ENCODE peak calls at places on chromosomes 4 and X, in seven cellular contexts. M is Panc1, I is aorta, C is upper lobe of right lung, O is pancreas, G is left ventricle myocardium inferior, D is stomach. V is an unnamed sample. For H3K4me1, the result is how much of the 10 kb centered on the place peaks cover.

GRCh38 chr4:91233164-91233563 is 1070.6 kb upstream of the GRID2 start:
- DNase-seq in I (no peak), C (no peak), O (no peak), G (no peak), D (no peak), M (no peak), V (no peak)

GRCh38 chr4:139576219-139576618 is 20.2 kb upstream of the SETD7 start:
- DNase-seq in G (no peak), D (no peak), O (no peak), I (no peak), M (no peak), C (no peak), V (no peak)

GRCh38 chrX:20418379-20418778 is 151.7 kb upstream of the RPS6KA3 start:
- DNase-seq in O (no peak), C (no peak), I (no peak), D (no peak), G (no peak), M (no peak), V (no peak)

GRCh38 chr4:123786955-123787354 is 390.4 kb downstream of the SPRY1 start:
- DNase-seq in D (peak), G (peak), I (peak), M (no peak), C (no peak), O (no peak), V (peak)

GRCh38 chr4:183155450-183156184 is 56.6 kb downstream of the WWC2 start:
- DNase-seq in I (no peak), G (no peak), D (no peak), C (no peak), M (no peak), O (no peak), V (no peak)

GRCh38 chr4:158020734-158021346 is 152.0 kb downstream of the GASK1B start:
- DNase-seq in D (no peak), I (no peak), C (no peak), M (no peak), O (no peak), G (no peak), V (no peak)

GRCh38 chr4:19386786-19387185 is 864.9 kb upstream of the SLIT2 start:
- DNase-seq in O (no peak), I (no peak), D (no peak), G (no peak), C (no peak), M (no peak), V (no peak)

GRCh38 chr4:85591361-85592098 is 116.6 kb downstream of the ARHGAP24 start:
- DNase-seq in M (peak), G (no peak), C (no peak), D (no peak), I (no peak), O (no peak), V (no peak)

GRCh38 chrX:115679460-115679859 is 118.5 kb downstream of the PLS3 start:
- DNase-seq in D (no peak), M (no peak), O (no peak), I (no peak), C (no peak), G (no peak), V (no peak)

GRCh38 chr4:102151696-102152095 is 193.6 kb downstream of the SLC39A8 start:
- DNase-seq in I (no peak), M (no peak), D (no peak), G (no peak), C (no peak), O (no peak), V (no peak)

GRCh38 chr4:137825505-137825904 is 293.2 kb upstream of the PCDH18 start:
- DNase-seq in M (no peak), I (no peak), O (no peak), D (no peak), G (no peak), C (no peak), V (no peak)

GRCh38 chrX:149045645-149046210 is 459.4 kb downstream of the IDS start:
- DNase-seq in D (no peak), O (no peak), I (no peak), G (no peak), C (no peak), M (no peak), V (no peak)

GRCh38 chr4:56099378-56099786 is 150.6 kb downstream of the CEP135 start:
- DNase-seq in C (no peak), D (no peak), I (no peak), G (no peak), M (no peak), O (no peak), V (no peak)

GRCh38 chrX:53356186-53356585 is 66.3 kb downstream of the SMC1A start:
- DNase-seq in O (no peak), C (no peak), D (no peak), G (no peak), M (no peak), I (no peak), V (no peak)

DNA sequence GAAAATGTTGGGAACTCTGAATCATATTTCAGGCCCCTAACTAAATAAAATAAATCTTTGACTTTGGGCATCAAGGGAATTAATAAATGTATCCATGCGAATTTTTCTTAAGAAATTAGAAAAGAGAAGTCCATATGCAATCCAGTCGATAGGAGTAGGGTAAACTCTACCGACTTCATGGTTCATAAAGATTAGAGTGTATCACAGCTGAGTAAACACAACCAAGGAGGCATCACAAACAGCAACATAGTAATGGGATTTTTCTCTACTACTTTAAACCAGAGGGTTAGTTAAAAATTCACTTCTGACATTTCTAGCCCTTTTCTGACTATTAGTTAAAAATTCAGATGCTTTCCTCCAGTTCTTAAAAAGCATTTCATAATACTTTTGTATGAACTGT is 19.9 kb downstream of the SEPTIN11 start:
- DNase-seq in O (no peak), M (no peak), D (no peak), I (no peak), G (no peak), C (no peak), V (no peak)
- H3K4me1 ChIP-seq in O (under half), M (under half), D (under half), I (under half), G (under half), C (under half), V (under half)

GRCh38 chrX:13471269-13471668 is 98.1 kb upstream of the EGFL6 start:
- DNase-seq in D (no peak), I (no peak), M (no peak), C (no peak), G (no peak), O (no peak), V (no peak)

GRCh38 chrX:13472975-13473665 is 96.3 kb upstream of the EGFL6 start:
- DNase-seq in M (no peak), G (no peak), O (no peak), C (no peak), D (no peak), I (no peak), V (no peak)

GRCh38 chrX:13468096-13468495 is 101.3 kb upstream of the EGFL6 start:
- DNase-seq in M (no peak), C (no peak), O (no peak), G (no peak), D (no peak), I (no peak), V (no peak)

GRCh38 chrX:13469963-13470679 is 99.3 kb upstream of the EGFL6 start:
- DNase-seq in I (no peak), O (no peak), C (no peak), M (no peak), G (no peak), D (no peak), V (no peak)

GRCh38 chrX:13470680-13470967 is 98.8 kb upstream of the EGFL6 start:
- DNase-seq in C (no peak), G (no peak), O (no peak), M (no peak), D (no peak), I (no peak), V (no peak)
- H3K4me1 ChIP-seq in C (under half), G (under half), O (under half), M (under half), D (under half), I (under half), V (under half)

GRCh38 chr4:2742823-2743517 is 13.2 kb downstream of the TNIP2 start:
- DNase-seq in O (no peak), M (no peak), D (no peak), C (no peak), I (peak), G (no peak), V (no peak)

GRCh38 chr4:2745981-2746806 is 9.9 kb downstream of the TNIP2 start:
- DNase-seq in D (peak), I (peak), G (peak), M (no peak), C (no peak), O (no peak), V (peak)

GRCh38 chr4:2745516-2745915 is 10.6 kb downstream of the TNIP2 start:
- DNase-seq in O (no peak), G (no peak), D (no peak), C (no peak), M (no peak), I (peak), V (no peak)

GRCh38 chr4:2743518-2744445 is 12.4 kb downstream of the TNIP2 start:
- DNase-seq in M (no peak), C (no peak), I (peak), O (no peak), G (no peak), D (peak), V (peak)

GRCh38 chr4:2744576-2745270 is 11.4 kb downstream of the TNIP2 start:
- DNase-seq in I (peak), D (no peak), G (no peak), C (no peak), O (no peak), M (no peak), V (no peak)
- H3K4me1 ChIP-seq in I (under half), D (under half), G (under half), C (under half), O (under half), M (under half), V (under half)

DNA sequence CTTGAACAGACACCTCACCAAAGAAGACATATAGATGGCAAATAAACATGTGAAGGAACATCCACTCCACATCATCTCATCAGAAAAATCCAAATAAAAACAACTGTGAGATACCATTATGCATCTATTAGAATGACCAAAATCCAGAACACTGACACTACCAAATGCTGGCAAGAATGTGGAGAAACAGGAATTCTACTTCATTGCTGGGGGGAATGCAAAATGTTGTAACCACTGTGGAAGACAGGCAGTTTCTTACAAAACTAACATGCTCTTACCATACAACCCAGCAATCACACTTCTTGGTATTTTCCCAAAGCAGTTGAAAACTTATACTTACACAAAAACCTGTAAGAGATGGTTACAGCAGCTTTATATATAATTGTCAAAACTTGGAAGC is 38.2 kb upstream of the ANTXR2 start:
- DNase-seq in O (no peak), I (no peak), D (no peak), G (no peak), M (no peak), C (no peak), V (no peak)
- H3K4me1 ChIP-seq in O (under half), I (under half), D (under half), G (under half), M (under half), C (under half), V (under half)

GRCh38 chr4:1770791-1771231 is 22.3 kb upstream of the FGFR3 start:
- DNase-seq in I (no peak), G (no peak), O (no peak), C (no peak), M (no peak), D (no peak), V (no peak)
- H3K4me1 ChIP-seq in I (under half), G (under half), O (under half), C (under half), M (under half), D (under half), V (under half)

DNA sequence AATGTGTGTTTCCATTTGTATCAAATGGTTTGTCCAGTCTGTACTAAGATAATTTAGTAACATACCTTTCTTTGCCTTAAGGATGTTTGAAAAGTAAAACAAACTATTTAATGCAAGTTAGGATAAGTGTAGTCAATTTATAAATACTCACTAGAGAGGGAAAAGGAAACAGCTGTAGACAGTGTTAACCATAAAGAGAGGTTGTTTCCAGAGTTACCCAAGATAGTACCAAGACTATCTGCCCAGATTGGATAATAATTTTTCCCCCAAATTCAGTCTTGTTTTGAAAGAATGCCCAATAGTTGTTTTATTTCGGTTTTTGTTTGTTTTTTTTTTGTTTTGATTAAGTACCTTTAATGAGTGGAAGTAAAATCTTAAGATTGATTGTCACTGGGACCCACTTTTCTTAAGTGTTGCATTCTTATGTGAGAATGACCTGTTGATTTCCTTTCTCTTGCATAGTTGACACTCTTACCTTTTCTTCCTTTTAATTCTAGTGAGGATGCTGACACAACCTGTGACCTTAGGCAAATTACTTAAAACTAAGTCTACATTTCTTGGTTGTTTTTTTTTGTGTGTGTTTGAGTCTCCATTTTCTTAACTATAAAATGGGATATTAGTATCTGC is 12.8 kb downstream of the AFF1 start:
- DNase-seq in I (no peak), D (no peak), O (no peak), C (no peak), M (no peak), G (no peak), V (no peak)
- H3K4me1 ChIP-seq in I (under half), D (half or more), O (under half), C (under half), M (under half), G (half or more), V (under half)

DNA sequence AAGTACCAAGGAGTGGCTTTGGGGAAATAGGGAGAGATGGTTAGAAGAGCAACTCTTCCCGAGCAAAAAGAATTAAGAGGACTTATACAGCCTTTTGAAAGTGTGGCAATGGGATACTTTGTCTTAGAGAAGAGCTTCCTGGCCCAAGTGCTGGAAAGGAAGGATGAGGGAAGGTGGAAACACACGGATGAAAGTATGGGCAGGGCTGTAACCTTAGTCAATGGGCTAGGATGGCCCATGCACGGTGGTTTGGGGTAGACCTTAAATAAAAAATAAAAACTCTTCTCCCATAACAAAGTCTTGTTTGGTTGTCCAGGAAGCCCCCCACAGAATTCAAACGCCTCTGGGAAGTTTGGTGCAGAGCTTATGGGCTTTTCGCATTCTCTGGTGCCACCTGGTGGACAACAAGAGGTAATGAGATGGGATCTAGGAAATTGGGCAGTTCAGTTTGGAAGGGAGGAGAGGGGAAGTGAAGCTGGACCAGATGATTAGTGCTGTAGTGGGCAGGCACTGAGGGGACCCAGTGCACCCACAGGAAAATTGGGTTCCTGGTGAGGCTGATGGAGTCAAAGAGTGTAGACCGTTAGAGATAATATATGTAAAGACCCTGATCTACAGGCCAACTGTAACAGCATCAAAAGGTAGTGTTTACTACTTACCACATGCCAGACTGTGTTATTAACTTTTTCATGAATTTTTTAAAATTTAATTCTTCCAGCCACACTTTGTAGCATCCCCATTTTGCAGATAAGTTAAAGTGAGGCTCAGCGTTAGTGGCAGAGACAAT is 13.8 kb upstream of the ENOX2 start:
- DNase-seq in G (peak), O (peak), C (no peak), M (peak), I (no peak), D (peak), V (peak)
- H3K4me1 ChIP-seq in G (under half), O (under half), C (under half), M (under half), I (under half), D (under half), V (under half)

GRCh38 chrX:154365997-154366665 is 8.3 kb downstream of the FLNA start:
- DNase-seq in C (no peak), D (no peak), O (no peak), G (no peak), M (no peak), I (no peak), V (no peak)

GRCh38 chrX:154366666-154367055 is 7.8 kb downstream of the FLNA start:
- DNase-seq in C (no peak), D (no peak), O (no peak), M (no peak), I (no peak), G (peak), V (no peak)

GRCh38 chrX:154369453-154370299 is 4.8 kb downstream of the FLNA start:
- DNase-seq in M (peak), G (peak), O (peak), I (peak), C (peak), D (no peak), V (peak)

GRCh38 chrX:154368630-154369452 is 5.6 kb downstream of the FLNA start:
- DNase-seq in I (peak), O (peak), G (peak), M (peak), D (peak), C (peak), V (peak)

GRCh38 chrX:154367474-154368308 is 6.7 kb downstream of the FLNA start:
- DNase-seq in C (no peak), M (no peak), I (no peak), G (no peak), O (no peak), D (no peak), V (no peak)
- H3K4me1 ChIP-seq in C (under half), M (under half), I (under half), G (half or more), O (under half), D (under half), V (under half)

V was measured in transverse colon.